ENCODE peak calls at places on chromosomes 12 and 14, in ten cellular contexts. P, B, N, S, W, Z, J, A, K and Q are unnamed samples.

GRCh38 chr14:36585100-36585499 is 2.7 kb upstream of the NKX2-8 start:
- DNase-seq in W (no peak), S (no peak), K (no peak), A (no peak), J (no peak), B (no peak), Z (no peak), P (no peak), N (no peak), Q (no peak)

GRCh38 chr12:93645702-93646101 is 31.5 kb upstream of the CRADD start:
- DNase-seq in K (no peak), S (no peak), N (peak; percentile 57), B (no peak), P (peak; percentile 53), J (no peak), W (no peak), A (no peak), Z (no peak), Q (no peak)

GRCh38 chr12:105561981-105562726 is 231.7 kb downstream of the C12orf75 start:
- DNase-seq in J (peak; percentile 20), P (peak; percentile 79), K (peak; percentile 31), Z (peak; percentile 15), A (peak; percentile 76), N (peak; percentile 89), W (peak; percentile 32), S (peak; percentile 84), B (peak; percentile 47), Q (peak; percentile 46)

GRCh38 chr12:18955594-18955993 is 173.9 kb upstream of the PLEKHA5 start:
- DNase-seq in J (no peak), A (no peak), B (no peak), Z (no peak), N (peak; percentile 35), K (no peak), S (no peak), W (no peak), P (no peak), Q (peak; percentile 4)

GRCh38 chr14:43894534-43894933 is 612.5 kb downstream of the FSCB start:
- DNase-seq in A (no peak), B (no peak), N (no peak), J (no peak), S (no peak), P (no peak), Z (no peak), W (no peak), K (no peak), Q (no peak)

GRCh38 chr12:32761716-32762115 is 6.0 kb upstream of the YARS2 start:
- DNase-seq in B (no peak), J (no peak), A (no peak), K (no peak), S (no peak), W (no peak), Z (no peak), P (no peak), N (no peak), Q (no peak)

GRCh38 chr14:103767306-103767894 is 51.8 kb downstream of the ZFYVE21 start:
- DNase-seq in K (no peak), S (no peak), N (no peak), A (no peak), B (no peak), P (no peak), Z (no peak), W (no peak), J (no peak), Q (no peak)

GRCh38 chr14:84351646-84352045 is 1178.3 kb upstream of the FLRT2 start:
- DNase-seq in S (no peak), K (no peak), W (no peak), P (no peak), Z (no peak), N (no peak), B (no peak), J (no peak), A (no peak), Q (no peak)

GRCh38 chr12:31035944-31036665 is 37.6 kb upstream of the DDX11 start:
- DNase-seq in A (no peak), S (peak; percentile 86), Z (no peak), B (no peak), P (no peak), J (no peak), N (peak; percentile 34), W (no peak), K (no peak), Q (no peak)

GRCh38 chr14:35410858-35411257 is 6.3 kb upstream of the NFKBIA start:
- DNase-seq in N (no peak), K (no peak), Z (no peak), B (no peak), W (no peak), A (peak; percentile 42), P (no peak), J (no peak), S (no peak), Q (no peak)

GRCh38 chr12:109018276-109018675 is 2.6 kb downstream of the SVOP start:
- DNase-seq in B (no peak), W (no peak), N (no peak), J (no peak), A (no peak), Z (no peak), S (no peak), K (no peak), P (no peak), Q (no peak)

DNA sequence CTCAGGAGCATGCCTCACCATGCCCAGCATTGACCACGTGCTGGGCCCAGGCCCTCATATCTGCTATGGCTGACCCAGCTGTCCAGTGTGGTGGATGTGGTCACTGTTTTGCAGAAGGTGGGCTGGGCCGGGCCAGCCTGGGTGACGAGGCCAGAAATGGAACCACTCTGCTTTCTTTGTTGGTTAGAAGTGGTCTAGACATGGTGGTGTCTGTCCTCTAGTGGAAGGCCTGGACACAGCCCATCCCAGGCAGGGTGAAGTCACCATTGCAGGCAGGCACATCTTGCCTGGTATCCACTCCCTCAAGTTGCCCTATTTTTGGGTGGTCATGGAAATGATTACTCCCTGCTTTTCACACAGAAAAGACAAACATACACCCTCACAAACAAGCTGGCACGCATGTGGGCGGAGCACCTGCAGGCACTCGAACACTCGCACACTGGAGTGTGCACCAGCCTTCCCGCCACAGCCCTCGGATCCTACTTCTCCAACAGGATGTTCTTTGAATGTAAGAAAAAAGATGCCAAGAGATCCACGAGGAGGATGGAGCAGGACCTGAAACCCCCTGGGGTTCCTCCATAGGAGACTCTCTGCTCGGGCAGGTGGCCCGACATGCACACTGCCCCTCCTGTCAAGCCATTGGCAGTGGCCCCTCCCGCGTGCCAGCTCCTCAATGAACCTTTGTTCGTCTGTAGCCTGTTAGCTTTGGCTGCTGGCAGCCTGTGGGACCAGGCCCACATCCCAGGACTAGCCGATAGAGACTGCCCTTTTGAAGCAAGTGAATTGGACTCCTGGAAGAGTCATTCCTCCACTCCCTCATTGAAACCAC is 38.4 kb downstream of the MLXIP start:
- DNase-seq in N (no peak), B (peak; percentile 79), S (no peak), J (no peak), W (peak; percentile 13), Z (no peak), K (no peak), P (no peak), A (peak; percentile 69), Q (no peak)
- TF ChIP-seq CTCF in N (no peak), B (no peak), S (no peak), J (no peak), W (no peak), Z (no peak), K (no peak), P (peak; percentile 17), A (no peak), Q (no peak)

GRCh38 chr12:27970391-27970980 is 2.0 kb downstream of the PTHLH start:
- DNase-seq in A (peak; percentile 74), K (peak; percentile 27), B (peak; percentile 45), P (no peak), J (no peak), W (peak; percentile 24), S (no peak), N (peak; percentile 56), Z (no peak), Q (no peak)

GRCh38 chr12:27972721-27973120 is at the start of gene PTHLH:
- DNase-seq in N (no peak), B (no peak), A (no peak), W (no peak), J (no peak), P (no peak), Z (no peak), K (no peak), S (no peak), Q (no peak)

GRCh38 chr12:27969901-27970390 is 2.6 kb downstream of the PTHLH start:
- DNase-seq in N (peak; percentile 75), S (peak; percentile 74), B (peak; percentile 54), P (no peak), W (peak; percentile 45), K (peak; percentile 38), J (peak; percentile 76), A (peak; percentile 74), Z (no peak), Q (no peak)

GRCh38 chr12:27970981-27971489 is 1.5 kb downstream of the PTHLH start:
- DNase-seq in S (no peak), B (no peak), J (no peak), W (peak; percentile 28), Z (no peak), P (no peak), N (peak; percentile 30), A (no peak), K (no peak), Q (no peak)

GRCh38 chr12:27971606-27972005 is 927 bp downstream of the PTHLH start:
- DNase-seq in S (no peak), K (no peak), W (no peak), N (no peak), B (no peak), J (no peak), A (no peak), P (no peak), Z (no peak), Q (no peak)
- H3K4me3 ChIP-seq in S (no peak overlapping the region), K (no peak overlapping the region), W (no peak overlapping the region), N (peak overlapping the region; percentile 57), B (no peak overlapping the region), J (no peak overlapping the region), A (no peak overlapping the region), P (no peak overlapping the region), Z (no peak overlapping the region), Q (no peak overlapping the region)

DNA sequence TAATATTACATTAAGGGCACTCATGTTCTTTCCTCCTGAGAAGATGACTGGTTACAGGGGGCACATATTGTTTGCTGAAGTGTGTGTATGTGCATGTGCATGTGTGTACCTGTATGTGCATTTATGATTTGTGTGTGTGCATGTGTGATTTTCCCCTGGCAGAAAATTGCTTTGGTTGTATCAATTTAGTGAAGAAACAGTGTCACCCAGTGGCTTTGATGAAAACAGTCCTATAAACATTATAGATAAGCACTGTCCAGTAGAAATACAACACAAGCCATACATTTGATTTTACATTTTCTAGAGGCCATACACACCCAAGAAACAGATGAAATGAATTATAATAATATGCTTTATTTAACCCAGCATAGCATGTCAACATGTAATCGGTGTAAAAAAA is 8.6 kb downstream of the PDE3A start:
- DNase-seq in A (no peak), W (no peak), J (no peak), B (no peak), S (no peak), P (no peak), Z (no peak), K (no peak), N (peak; percentile 13), Q (no peak)
- TF ChIP-seq CTCF in A (no peak), W (peak; percentile 45), J (peak; percentile 23), B (no peak), S (peak; percentile 54), P (peak; percentile 28), Z (peak; percentile 33), K (peak; percentile 38), N (peak; percentile 54), Q (peak; percentile 42)

DNA sequence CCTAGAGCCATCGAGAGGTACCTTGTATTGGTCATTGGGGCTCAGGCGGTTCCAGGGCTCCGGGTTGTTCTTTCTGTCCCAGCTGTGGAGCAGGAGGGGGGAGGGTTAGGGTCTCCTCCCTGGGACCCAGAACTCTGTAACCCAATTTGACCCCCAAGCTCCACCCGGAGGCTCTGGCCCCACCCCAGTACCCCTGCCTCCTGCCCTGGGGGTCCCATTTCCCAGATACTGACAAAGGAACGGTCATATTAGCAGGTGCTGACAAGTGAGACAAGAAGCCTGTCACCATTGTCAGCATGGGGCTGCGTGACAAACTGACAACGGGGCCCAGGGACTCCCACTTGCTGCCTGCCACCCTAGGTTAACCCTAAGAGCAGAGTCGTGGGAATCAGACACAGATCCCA is 6.2 kb downstream of the SHMT2 start:
- DNase-seq in S (no peak), Z (no peak), W (no peak), P (no peak), B (peak; percentile 31), K (no peak), A (no peak), J (no peak), N (no peak), Q (no peak)
- H3K4me3 ChIP-seq in S (no peak overlapping the region), Z (no peak overlapping the region), W (peak overlapping the region; percentile 49), P (no peak overlapping the region), B (no peak overlapping the region), K (peak overlapping the region; percentile 44), A (no peak overlapping the region), J (no peak overlapping the region), N (no peak overlapping the region), Q (no peak overlapping the region)